ENCODE peak calls at places on chromosomes 11 and 22, in six cellular contexts. K, W, Q, T, A and R are unnamed samples. For H3K4me1, H3K27me3 and H3K9me3, the result is how much of the 10 kb centered on the place peaks cover.

GRCh38 chr11:103659138-103659734 is 377.2 kb upstream of the DDI1 start:
- DNase-seq in T (no peak), K (no peak), A (peak), Q (no peak), W (no peak), R (peak)

GRCh38 chr11:95908826-95909225 is 15.1 kb downstream of the MTMR2 start:
- DNase-seq in W (no peak), K (no peak), A (no peak), T (no peak), Q (peak), R (no peak)

GRCh38 chr22:43110927-43111623 is 525 bp downstream of the BIK start:
- DNase-seq in K (peak), W (no peak), Q (no peak), T (peak), A (peak), R (no peak)

GRCh38 chr22:47484960-47485571 is 722.6 kb downstream of the TBC1D22A start:
- DNase-seq in Q (no peak), K (no peak), T (no peak), A (no peak), W (no peak), R (no peak)

GRCh38 chr11:5380740-5381342 is 2.8 kb upstream of the OR51M1 start:
- DNase-seq in A (peak), T (peak), Q (peak), W (no peak), K (no peak), R (peak)

GRCh38 chr11:134272381-134273316 is 3.5 kb upstream of the GLB1L3 start:
- DNase-seq in T (no peak), A (no peak), W (no peak), K (no peak), Q (peak), R (peak)

GRCh38 chr11:115911656-115912055 is 407.4 kb upstream of the CADM1 start:
- DNase-seq in A (no peak), T (no peak), K (no peak), Q (no peak), W (no peak), R (no peak)

GRCh38 chr11:11424696-11425095 is 71.6 kb upstream of the CSNK2A3 start:
- DNase-seq in T (no peak), K (no peak), W (no peak), A (no peak), Q (no peak), R (no peak)

GRCh38 chr11:102464859-102465500 is 12.4 kb upstream of the TMEM123 start:
- DNase-seq in T (no peak), K (no peak), Q (no peak), A (no peak), W (no peak), R (no peak)

GRCh38 chr11:16774920-16775603 is 36.6 kb downstream of the C11orf58 start:
- DNase-seq in W (no peak), T (no peak), A (no peak), Q (no peak), K (peak), R (no peak)

GRCh38 chr22:27115816-27116256 is 458.4 kb downstream of the MIAT start:
- DNase-seq in Q (peak), T (no peak), K (no peak), W (no peak), A (peak), R (no peak)

GRCh38 chr22:41445171-41446056 is 1.2 kb downstream of the TOB2 start:
- DNase-seq in K (no peak), A (no peak), T (peak), W (peak), Q (no peak), R (peak)

GRCh38 chr11:44316388-44317240 is 6.7 kb upstream of the ALX4 start:
- DNase-seq in T (no peak), K (peak), Q (no peak), W (no peak), A (no peak), R (no peak)

GRCh38 chr11:21625982-21626381 is 566.9 kb upstream of the ANO5 start:
- DNase-seq in K (no peak), T (peak), Q (no peak), W (no peak), A (no peak), R (no peak)

GRCh38 chr11:64088159-64089026 is 52.7 kb downstream of the FLRT1 start:
- DNase-seq in W (no peak), Q (no peak), T (no peak), K (no peak), A (no peak), R (peak)

GRCh38 chr11:93570759-93571413 is 27.7 kb upstream of the SMCO4 start:
- DNase-seq in K (no peak), Q (peak), T (peak), W (no peak), A (peak), R (no peak)

GRCh38 chr11:111602865-111603632 is 800 bp downstream of the SIK2 start:
- DNase-seq in Q (peak), W (no peak), T (peak), A (no peak), K (no peak), R (peak)

GRCh38 chr22:41248314-41248713 is 7.6 kb upstream of the CHADL start:
- DNase-seq in W (no peak), T (no peak), K (no peak), Q (no peak), A (no peak), R (no peak)

GRCh38 chr11:121391914-121392313 is 60.2 kb upstream of the SORL1 start:
- DNase-seq in W (no peak), T (peak), K (no peak), Q (no peak), A (no peak), R (no peak)

GRCh38 chr11:115153135-115153534 is 351.1 kb downstream of the CADM1 start:
- DNase-seq in A (no peak), W (no peak), T (no peak), Q (peak), K (no peak), R (no peak)

GRCh38 chr11:114080219-114080618 is 20.7 kb downstream of the ZBTB16 start:
- DNase-seq in K (no peak), A (no peak), Q (no peak), T (no peak), W (no peak), R (no peak)

GRCh38 chr11:10304495-10305261 is at the start of gene ADM:
- DNase-seq in A (peak), K (peak), W (peak), T (peak), Q (peak), R (peak)

GRCh38 chr11:46119352-46120216 is 1.7 kb downstream of the PHF21A start:
- DNase-seq in T (peak), Q (peak), K (peak), A (peak), W (peak), R (peak)

GRCh38 chr11:105449100-105449734 is 160.7 kb upstream of the GRIA4 start:
- DNase-seq in T (no peak), Q (no peak), W (no peak), A (no peak), K (no peak), R (no peak)

GRCh38 chr11:16925495-16926065 is 88.6 kb downstream of the PLEKHA7 start:
- DNase-seq in W (peak), Q (no peak), T (peak), K (peak), A (peak), R (no peak)

GRCh38 chr11:38593649-38594048 is 1995.6 kb upstream of the RAG2 start:
- DNase-seq in K (no peak), Q (peak), A (no peak), T (no peak), W (no peak), R (peak)

GRCh38 chr11:64276653-64277431 is 7.6 kb downstream of the BAD start:
- DNase-seq in T (peak), K (no peak), Q (no peak), W (no peak), A (peak), R (no peak)

DNA sequence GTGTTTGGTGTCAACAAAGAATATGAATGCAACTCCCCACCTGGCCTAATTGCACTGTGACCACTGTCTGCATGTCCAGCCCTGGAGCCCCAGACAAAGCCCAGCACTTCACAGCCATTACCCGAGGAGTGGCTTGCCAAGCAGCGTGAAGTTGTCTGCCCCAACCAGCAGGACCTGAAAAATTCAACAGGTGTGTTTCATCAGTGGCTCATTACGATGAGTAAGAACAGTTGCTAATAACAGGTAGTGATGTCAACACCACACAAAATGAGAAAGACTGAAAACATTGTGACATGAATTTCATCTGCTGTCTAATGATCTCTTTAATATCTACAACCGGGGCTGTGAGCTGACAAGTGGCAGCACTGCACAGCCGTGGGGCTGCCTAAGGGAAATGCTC is 10.3 kb downstream of the MRPL21 start:
- DNase-seq in A (no peak), K (no peak), T (no peak), Q (no peak), W (no peak), R (no peak)
- H3K4me1 ChIP-seq in A (under half), K (under half), T (under half), Q (under half), W (under half), R (under half)

GRCh38 chr22:49139492-49140151 is 688.1 kb downstream of the BRD1 start:
- DNase-seq in T (no peak), A (no peak), W (no peak), Q (no peak), K (no peak), R (no peak)
- H3K27me3 ChIP-seq in T (under half), A (half or more), W (under half), Q (under half), K (under half), R (under half)

DNA sequence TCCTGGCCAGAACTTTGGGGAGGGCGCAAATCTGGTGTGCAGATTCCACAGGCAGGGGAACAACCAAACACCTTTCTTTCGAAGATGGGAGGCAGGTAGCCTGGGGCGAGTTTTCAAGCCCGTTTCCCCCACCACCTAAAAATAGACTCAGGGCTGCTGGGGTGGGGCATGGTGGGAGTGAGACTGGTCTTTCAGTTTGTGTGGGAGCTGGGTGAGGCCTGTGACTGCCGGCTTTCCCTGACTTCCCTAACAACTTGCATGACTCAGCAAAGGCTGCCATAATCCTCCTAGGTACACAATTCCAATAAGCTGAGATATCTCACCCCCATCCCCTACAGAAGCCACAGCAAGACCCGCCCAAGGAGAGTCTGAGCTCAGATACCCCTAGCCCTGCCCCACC is 4.3 kb upstream of the OR5B12 start:
- DNase-seq in W (no peak), A (peak), K (no peak), T (no peak), Q (no peak), R (no peak)
- H3K9me3 ChIP-seq in W (under half), A (under half), K (under half), T (under half), Q (under half), R (under half)

GRCh38 chr11:12829536-12830314 is 155.5 kb downstream of the TEAD1 start:
- DNase-seq in Q (no peak), A (no peak), K (no peak), W (no peak), T (no peak), R (no peak)

GRCh38 chr11:12827929-12828812 is 153.9 kb downstream of the TEAD1 start:
- DNase-seq in W (peak), K (no peak), A (peak), Q (peak), T (peak), R (peak)

GRCh38 chr11:12831471-12832202 is 157.4 kb downstream of the TEAD1 start:
- DNase-seq in T (no peak), W (no peak), K (no peak), A (no peak), Q (peak), R (no peak)

GRCh38 chr11:12827369-12827768 is 153.1 kb downstream of the TEAD1 start:
- DNase-seq in W (no peak), T (no peak), A (no peak), K (no peak), Q (no peak), R (no peak)

DNA sequence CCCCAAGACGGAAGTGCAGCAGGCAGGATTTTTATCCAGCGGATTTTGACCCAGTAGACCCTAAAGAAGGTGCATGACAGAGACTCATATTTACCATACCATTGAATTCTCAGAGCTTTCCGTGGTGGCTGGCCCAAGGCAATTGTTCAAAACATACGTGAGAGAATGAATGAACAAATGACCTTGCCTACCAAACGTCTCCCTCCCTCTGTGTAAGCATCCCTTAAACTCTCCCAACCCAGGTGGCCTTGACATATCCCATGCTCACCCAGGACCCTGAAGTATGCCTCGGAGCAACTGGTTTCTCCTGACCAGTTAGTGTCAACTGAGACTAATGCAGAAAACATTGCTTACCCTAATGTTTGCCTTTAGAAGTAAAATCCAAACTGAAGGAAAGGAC is 154.9 kb downstream of the TEAD1 start:
- DNase-seq in Q (no peak), T (no peak), W (peak), A (no peak), K (no peak), R (peak)
- H3K4me1 ChIP-seq in Q (under half), T (under half), W (under half), A (under half), K (under half), R (half or more)

DNA sequence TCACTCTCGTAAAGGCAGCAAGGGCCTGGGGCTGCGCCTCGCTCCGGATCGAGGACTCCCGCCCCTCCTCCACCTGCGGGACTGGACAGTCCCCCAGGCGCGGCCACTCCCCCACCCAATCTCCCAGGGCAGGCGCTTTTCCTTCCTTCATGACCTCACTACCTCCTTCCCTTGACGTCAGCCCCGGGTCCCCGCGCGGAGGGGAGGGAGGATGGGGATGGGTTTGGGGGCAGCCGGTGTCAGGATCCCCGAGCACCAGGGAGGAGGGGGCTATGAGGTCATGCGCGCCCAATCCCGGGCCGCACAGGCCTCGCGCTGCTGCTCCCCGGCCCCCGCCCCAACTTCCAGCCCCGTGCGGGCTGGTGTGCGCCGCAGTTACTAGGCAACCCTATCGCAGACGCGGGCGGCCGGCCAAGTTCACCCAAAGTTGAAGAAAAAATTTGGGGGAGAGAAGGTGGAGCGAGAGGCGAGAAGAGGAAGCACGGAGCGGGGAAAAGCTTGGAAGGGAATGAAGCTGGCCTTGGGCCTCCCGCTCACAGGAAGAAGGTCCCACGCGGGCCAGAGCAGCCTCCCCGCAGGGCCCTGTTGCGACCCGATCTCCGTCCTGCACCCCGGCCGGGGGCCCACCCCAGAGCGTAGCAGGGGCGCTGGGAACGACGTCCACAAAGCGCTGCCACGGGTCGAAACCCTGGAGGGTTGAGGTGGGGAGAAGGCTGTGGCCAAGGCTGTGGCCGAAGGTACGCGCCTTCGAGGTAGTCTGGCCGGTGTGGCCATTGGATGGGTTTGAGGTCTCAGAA is 8.3 kb downstream of the WT1 start:
- DNase-seq in K (no peak), A (no peak), W (peak), Q (no peak), T (no peak), R (no peak)
- H3K27me3 ChIP-seq in K (half or more), A (under half), W (under half), Q (half or more), T (half or more), R (under half)

DNA sequence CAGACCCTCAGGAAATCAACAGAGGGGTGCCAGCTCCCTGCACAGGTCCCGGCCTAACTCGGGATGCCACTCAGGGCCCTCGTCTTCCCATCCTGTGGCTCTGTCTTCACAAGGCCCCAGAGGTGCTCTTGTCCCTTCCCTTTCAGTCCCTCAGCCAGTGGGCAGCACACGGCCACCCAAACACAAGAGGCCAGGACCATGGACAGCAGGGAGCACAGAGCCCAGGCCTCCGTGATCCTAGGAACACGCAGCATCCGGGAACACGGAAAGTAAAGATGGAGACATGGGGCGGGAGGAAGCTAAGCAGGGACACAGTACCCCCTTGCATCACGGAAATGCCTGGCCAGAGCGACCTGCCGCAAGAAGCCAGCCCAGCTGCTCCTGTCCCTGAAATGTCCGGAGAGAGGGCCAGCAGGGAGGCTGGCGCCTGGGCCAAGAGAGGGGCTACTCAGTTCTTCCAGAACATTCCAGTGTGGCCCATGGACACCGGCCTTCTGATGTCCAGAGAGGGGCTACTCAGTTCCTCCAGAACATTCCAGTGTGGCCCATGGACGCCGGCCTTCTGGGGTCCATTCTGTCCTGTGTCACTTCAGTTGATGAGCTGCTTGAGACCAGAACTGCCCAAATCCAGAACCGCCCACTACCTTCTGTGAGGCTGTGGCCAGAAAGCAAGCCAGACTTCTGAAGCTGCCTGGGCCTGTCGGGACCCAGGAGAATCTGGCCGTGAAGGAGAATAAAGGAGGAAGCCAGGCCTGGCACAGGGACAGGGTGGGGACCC is 274.0 kb downstream of the BRD1 start:
- DNase-seq in K (peak), Q (no peak), A (no peak), T (no peak), W (no peak), R (peak)
- H3K9me3 ChIP-seq in K (under half), Q (half or more), A (under half), T (under half), W (under half), R (under half)

GRCh38 chr11:27396259-27396839 is 33.3 kb upstream of the CCDC34 start:
- DNase-seq in Q (no peak), W (no peak), K (no peak), A (no peak), T (no peak), R (no peak)
- H3K4me1 ChIP-seq in Q (under half), W (under half), K (under half), A (half or more), T (under half), R (half or more)

GRCh38 chr22:45929649-45930048 is 47.3 kb downstream of the WNT7B start:
- DNase-seq in A (no peak), W (no peak), T (no peak), Q (no peak), K (no peak), R (no peak)

GRCh38 chr22:45928726-45929359 is 48.1 kb downstream of the WNT7B start:
- DNase-seq in W (no peak), T (no peak), K (no peak), A (no peak), Q (no peak), R (no peak)

GRCh38 chr22:45932066-45932465 is 44.9 kb downstream of the WNT7B start:
- DNase-seq in K (no peak), A (no peak), W (no peak), Q (no peak), T (no peak), R (no peak)

GRCh38 chr22:45931042-45931441 is 45.9 kb downstream of the WNT7B start:
- DNase-seq in Q (no peak), A (no peak), K (no peak), T (no peak), W (no peak), R (no peak)

GRCh38 chr22:45930324-45930723 is 46.6 kb downstream of the WNT7B start:
- DNase-seq in W (no peak), K (no peak), A (no peak), T (no peak), Q (no peak), R (no peak)
- H3K27me3 ChIP-seq in W (under half), K (under half), A (under half), T (under half), Q (under half), R (under half)

DNA sequence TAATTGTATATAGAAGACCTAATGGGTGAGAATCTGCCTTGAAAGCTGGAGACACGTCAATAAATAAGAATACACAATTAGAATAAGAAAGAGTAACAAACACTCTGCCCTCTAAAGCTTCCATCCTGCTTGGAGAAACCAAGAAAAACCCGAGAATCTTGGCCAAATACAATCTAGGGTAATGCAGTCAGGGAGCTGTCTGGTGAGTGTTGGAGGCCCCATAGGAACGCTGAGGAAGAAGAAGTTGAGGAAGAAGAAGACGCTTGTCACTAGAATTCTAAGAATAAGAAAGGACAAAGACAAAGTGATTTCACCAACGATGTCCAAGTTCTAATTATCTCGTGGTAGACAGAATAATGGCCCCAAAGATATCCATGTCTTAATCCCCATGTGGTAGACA is 4485.9 kb upstream of the OR11H1 start:
- DNase-seq in K (no peak), W (no peak), A (no peak), T (no peak), Q (no peak), R (no peak)
- H3K9me3 ChIP-seq in K (under half), W (under half), A (under half), T (half or more), Q (under half), R (under half)